ENCODE peak calls at places on chromosomes 2 and 18, in eight cellular contexts. C is ureter; U is A172; N is stimulated activated naive CD8-positive, alpha-beta T cell treated with anti-CD3 and anti-CD28 coated beads, Interleukin-15, Interleukin-2, amounts not matched to agents 100 U/mL and 50 U/mL, for 24 hours; E is SK-N-MC; Q is KBM-7; K is NCI-H774; M is hepatocyte. Z is an unnamed sample.

GRCh38 chr2:235277485-235277884 is 216.4 kb upstream of the AGAP1 start:
- DNase-seq in C (no peak), U (no peak), N (no peak), E (no peak), Q (no peak), K (no peak), M (no peak), Z (no peak)

GRCh38 chr2:166126014-166126639 is 1.7 kb downstream of the SCN1A start:
- DNase-seq in C (no peak), U (no peak), N (no peak), E (no peak), Q (no peak), K (no peak), M (no peak), Z (no peak)

GRCh38 chr2:40103163-40103562 is 324.1 kb upstream of the THUMPD2 start:
- DNase-seq in C (no peak), U (peak), N (no peak), E (no peak), Q (no peak), K (no peak), M (no peak), Z (no peak)

GRCh38 chr2:150282821-150283309 is 204.6 kb downstream of the RND3 start:
- DNase-seq in C (no peak), U (no peak), N (no peak), E (no peak), Q (no peak), K (no peak), M (no peak), Z (no peak)

GRCh38 chr2:202566286-202566685 is 68.5 kb upstream of the FAM117B start:
- DNase-seq in C (no peak), U (no peak), N (no peak), E (no peak), Q (no peak), K (no peak), M (no peak), Z (no peak)

GRCh38 chr18:31942301-31942998 is 478 bp downstream of the TRAPPC8 start:
- DNase-seq in C (no peak), U (peak), N (peak), E (no peak), Q (peak), K (no peak), M (peak), Z (peak)

GRCh38 chr2:166240387-166241313 is 112.8 kb upstream of the SCN1A start:
- DNase-seq in C (no peak), U (no peak), N (no peak), E (no peak), Q (no peak), K (no peak), M (no peak), Z (no peak)

GRCh38 chr2:39361511-39361910 is 75.6 kb downstream of the MAP4K3 start:
- DNase-seq in C (no peak), U (no peak), N (no peak), E (no peak), Q (no peak), K (no peak), M (no peak), Z (no peak)

GRCh38 chr2:121722479-121722878 is 14.2 kb downstream of the NIFK start:
- DNase-seq in C (no peak), U (peak), N (peak), E (no peak), Q (no peak), K (no peak), M (no peak), Z (no peak)

GRCh38 chr18:62611395-62612241 is 88.8 kb downstream of the ZCCHC2 start:
- DNase-seq in C (no peak), U (no peak), N (no peak), E (no peak), Q (no peak), K (no peak), M (no peak), Z (no peak)

Z was measured in DND-41.